ENCODE peak calls at places on chromosomes 5 and 9, in nine cellular contexts. One of them, this sample, is unnamed.

GRCh38 chr5:58842851-58843250 is 260.0 kb downstream of the RAB3C start:
- DNase-seq in head of caudate nucleus: no peak
- DNase-seq in lung: no peak
- DNase-seq in NCI-H446: no peak
- DNase-seq in esophagus squamous epithelium: no peak
- DNase-seq in WTC11: no peak
- DNase-seq in cardiac muscle cell: peak
- DNase-seq in fibroblast of mammary gland: peak
- DNase-seq in stimulated activated CD4-positive, alpha-beta T cell treated with anti-CD3 and anti-CD28 coated beads, Interleukin-1b, Interleukin-23, amount 100 ng/mL, for 24 hours: no peak
- DNase-seq in this sample: no peak

GRCh38 chr9:93127395-93127911 is 6.6 kb downstream of the NINJ1 start:
- DNase-seq in head of caudate nucleus: no peak
- DNase-seq in lung: peak
- DNase-seq in NCI-H446: no peak
- DNase-seq in esophagus squamous epithelium: no peak
- DNase-seq in WTC11: no peak
- DNase-seq in cardiac muscle cell: peak
- DNase-seq in fibroblast of mammary gland: no peak
- DNase-seq in stimulated activated CD4-positive, alpha-beta T cell treated with anti-CD3 and anti-CD28 coated beads, Interleukin-1b, Interleukin-23, amount 100 ng/mL, for 24 hours: no peak
- DNase-seq in this sample: no peak

GRCh38 chr5:53671447-53671846 is 111.0 kb downstream of the NDUFS4 start:
- DNase-seq in head of caudate nucleus: no peak
- DNase-seq in lung: no peak
- DNase-seq in NCI-H446: no peak
- DNase-seq in esophagus squamous epithelium: no peak
- DNase-seq in WTC11: no peak
- DNase-seq in cardiac muscle cell: no peak
- DNase-seq in fibroblast of mammary gland: no peak
- DNase-seq in stimulated activated CD4-positive, alpha-beta T cell treated with anti-CD3 and anti-CD28 coated beads, Interleukin-1b, Interleukin-23, amount 100 ng/mL, for 24 hours: no peak
- DNase-seq in this sample: no peak

GRCh38 chr9:72313507-72313906 is 51.5 kb downstream of the ZFAND5 start:
- DNase-seq in head of caudate nucleus: no peak
- DNase-seq in lung: no peak
- DNase-seq in NCI-H446: no peak
- DNase-seq in esophagus squamous epithelium: no peak
- DNase-seq in WTC11: no peak
- DNase-seq in cardiac muscle cell: no peak
- DNase-seq in fibroblast of mammary gland: no peak
- DNase-seq in stimulated activated CD4-positive, alpha-beta T cell treated with anti-CD3 and anti-CD28 coated beads, Interleukin-1b, Interleukin-23, amount 100 ng/mL, for 24 hours: no peak
- DNase-seq in this sample: no peak

GRCh38 chr5:179342577-179342976 is 2.7 kb downstream of the ADAMTS2 start:
- DNase-seq in head of caudate nucleus: no peak
- DNase-seq in lung: no peak
- DNase-seq in NCI-H446: no peak
- DNase-seq in esophagus squamous epithelium: no peak
- DNase-seq in WTC11: peak
- DNase-seq in cardiac muscle cell: peak
- DNase-seq in fibroblast of mammary gland: peak
- DNase-seq in stimulated activated CD4-positive, alpha-beta T cell treated with anti-CD3 and anti-CD28 coated beads, Interleukin-1b, Interleukin-23, amount 100 ng/mL, for 24 hours: no peak
- DNase-seq in this sample: no peak

GRCh38 chr9:104831681-104832080 is 67.8 kb downstream of the NIPSNAP3B start:
- DNase-seq in head of caudate nucleus: no peak
- DNase-seq in lung: no peak
- DNase-seq in NCI-H446: no peak
- DNase-seq in esophagus squamous epithelium: no peak
- DNase-seq in WTC11: no peak
- DNase-seq in cardiac muscle cell: no peak
- DNase-seq in fibroblast of mammary gland: peak
- DNase-seq in stimulated activated CD4-positive, alpha-beta T cell treated with anti-CD3 and anti-CD28 coated beads, Interleukin-1b, Interleukin-23, amount 100 ng/mL, for 24 hours: no peak
- DNase-seq in this sample: no peak

GRCh38 chr9:97740848-97741821 is 44.0 kb upstream of the XPA start:
- DNase-seq in head of caudate nucleus: peak
- DNase-seq in lung: peak
- DNase-seq in NCI-H446: no peak
- DNase-seq in esophagus squamous epithelium: no peak
- DNase-seq in WTC11: peak
- DNase-seq in cardiac muscle cell: peak
- DNase-seq in fibroblast of mammary gland: peak
- DNase-seq in stimulated activated CD4-positive, alpha-beta T cell treated with anti-CD3 and anti-CD28 coated beads, Interleukin-1b, Interleukin-23, amount 100 ng/mL, for 24 hours: peak
- DNase-seq in this sample: no peak

GRCh38 chr5:74357827-74358226 is 282.7 kb downstream of the ENC1 start:
- DNase-seq in head of caudate nucleus: no peak
- DNase-seq in lung: no peak
- DNase-seq in NCI-H446: peak
- DNase-seq in esophagus squamous epithelium: no peak
- DNase-seq in WTC11: no peak
- DNase-seq in cardiac muscle cell: no peak
- DNase-seq in fibroblast of mammary gland: no peak
- DNase-seq in stimulated activated CD4-positive, alpha-beta T cell treated with anti-CD3 and anti-CD28 coated beads, Interleukin-1b, Interleukin-23, amount 100 ng/mL, for 24 hours: no peak
- DNase-seq in this sample: no peak

GRCh38 chr9:29556317-29556716 is 1983.0 kb upstream of the C9orf72 start:
- DNase-seq in head of caudate nucleus: no peak
- DNase-seq in lung: no peak
- DNase-seq in NCI-H446: peak
- DNase-seq in esophagus squamous epithelium: no peak
- DNase-seq in WTC11: no peak
- DNase-seq in cardiac muscle cell: peak
- DNase-seq in fibroblast of mammary gland: peak
- DNase-seq in stimulated activated CD4-positive, alpha-beta T cell treated with anti-CD3 and anti-CD28 coated beads, Interleukin-1b, Interleukin-23, amount 100 ng/mL, for 24 hours: no peak
- DNase-seq in this sample: no peak

GRCh38 chr5:132444841-132445639 is 45.5 kb downstream of the IRF1 start:
- DNase-seq in head of caudate nucleus: no peak
- DNase-seq in lung: no peak
- DNase-seq in NCI-H446: no peak
- DNase-seq in esophagus squamous epithelium: no peak
- DNase-seq in WTC11: no peak
- DNase-seq in cardiac muscle cell: no peak
- DNase-seq in fibroblast of mammary gland: no peak
- DNase-seq in stimulated activated CD4-positive, alpha-beta T cell treated with anti-CD3 and anti-CD28 coated beads, Interleukin-1b, Interleukin-23, amount 100 ng/mL, for 24 hours: no peak
- DNase-seq in this sample: no peak

GRCh38 chr5:134175874-134176522 is 752 bp downstream of the SKP1 start:
- DNase-seq in head of caudate nucleus: no peak
- DNase-seq in lung: no peak
- DNase-seq in NCI-H446: no peak
- DNase-seq in esophagus squamous epithelium: no peak
- DNase-seq in WTC11: no peak
- DNase-seq in cardiac muscle cell: peak
- DNase-seq in fibroblast of mammary gland: peak
- DNase-seq in stimulated activated CD4-positive, alpha-beta T cell treated with anti-CD3 and anti-CD28 coated beads, Interleukin-1b, Interleukin-23, amount 100 ng/mL, for 24 hours: no peak
- DNase-seq in this sample: no peak

GRCh38 chr5:67093259-67093658 is 103.3 kb downstream of the CD180 start:
- DNase-seq in head of caudate nucleus: no peak
- DNase-seq in lung: no peak
- DNase-seq in NCI-H446: no peak
- DNase-seq in esophagus squamous epithelium: no peak
- DNase-seq in WTC11: no peak
- DNase-seq in cardiac muscle cell: no peak
- DNase-seq in fibroblast of mammary gland: peak
- DNase-seq in stimulated activated CD4-positive, alpha-beta T cell treated with anti-CD3 and anti-CD28 coated beads, Interleukin-1b, Interleukin-23, amount 100 ng/mL, for 24 hours: no peak
- DNase-seq in this sample: no peak

GRCh38 chr5:138676556-138677193 is 76.5 kb upstream of the CTNNA1 start:
- DNase-seq in head of caudate nucleus: no peak
- DNase-seq in lung: no peak
- DNase-seq in NCI-H446: no peak
- DNase-seq in esophagus squamous epithelium: no peak
- DNase-seq in WTC11: no peak
- DNase-seq in cardiac muscle cell: no peak
- DNase-seq in fibroblast of mammary gland: no peak
- DNase-seq in stimulated activated CD4-positive, alpha-beta T cell treated with anti-CD3 and anti-CD28 coated beads, Interleukin-1b, Interleukin-23, amount 100 ng/mL, for 24 hours: no peak
- DNase-seq in this sample: no peak

GRCh38 chr5:124755565-124755964 is 9.1 kb upstream of the ZNF608 start:
- DNase-seq in head of caudate nucleus: peak
- DNase-seq in lung: no peak
- DNase-seq in NCI-H446: peak
- DNase-seq in esophagus squamous epithelium: no peak
- DNase-seq in WTC11: no peak
- DNase-seq in cardiac muscle cell: no peak
- DNase-seq in fibroblast of mammary gland: peak
- DNase-seq in stimulated activated CD4-positive, alpha-beta T cell treated with anti-CD3 and anti-CD28 coated beads, Interleukin-1b, Interleukin-23, amount 100 ng/mL, for 24 hours: no peak
- DNase-seq in this sample: no peak

GRCh38 chr5:180070726-180071417 is 687 bp downstream of the RNF130 start:
- DNase-seq in head of caudate nucleus: peak
- DNase-seq in lung: peak
- DNase-seq in NCI-H446: peak
- DNase-seq in esophagus squamous epithelium: no peak
- DNase-seq in WTC11: no peak
- DNase-seq in cardiac muscle cell: peak
- DNase-seq in fibroblast of mammary gland: peak
- DNase-seq in stimulated activated CD4-positive, alpha-beta T cell treated with anti-CD3 and anti-CD28 coated beads, Interleukin-1b, Interleukin-23, amount 100 ng/mL, for 24 hours: no peak
- DNase-seq in this sample: no peak

GRCh38 chr5:44332360-44332971 is 56.8 kb downstream of the FGF10 start:
- DNase-seq in head of caudate nucleus: no peak
- DNase-seq in lung: no peak
- DNase-seq in NCI-H446: peak
- DNase-seq in esophagus squamous epithelium: no peak
- DNase-seq in WTC11: peak
- DNase-seq in cardiac muscle cell: peak
- DNase-seq in fibroblast of mammary gland: peak
- DNase-seq in stimulated activated CD4-positive, alpha-beta T cell treated with anti-CD3 and anti-CD28 coated beads, Interleukin-1b, Interleukin-23, amount 100 ng/mL, for 24 hours: no peak
- DNase-seq in this sample: no peak

GRCh38 chr9:130183133-130183762 is 11.0 kb downstream of the NCS1 start:
- DNase-seq in head of caudate nucleus: no peak
- DNase-seq in lung: no peak
- DNase-seq in NCI-H446: no peak
- DNase-seq in esophagus squamous epithelium: no peak
- DNase-seq in WTC11: no peak
- DNase-seq in cardiac muscle cell: peak
- DNase-seq in fibroblast of mammary gland: peak
- DNase-seq in stimulated activated CD4-positive, alpha-beta T cell treated with anti-CD3 and anti-CD28 coated beads, Interleukin-1b, Interleukin-23, amount 100 ng/mL, for 24 hours: no peak
- DNase-seq in this sample: no peak